ENCODE peak calls at places on chromosomes 3 and 15, in seven cellular contexts. C is HTR-8/SVneo; W is non-pigmented ciliary epithelial cell; N is choroid plexus epithelial cell; E is midbrain; U is stimulated activated CD8-positive, alpha-beta memory T cell treated with anti-CD3 and anti-CD28 coated beads, Interleukin-7, amount 100 ng/mL, for 4 hours; V is foreskin fibroblast. I is an unnamed sample.

GRCh38 chr15:82093774-82094211 is 48.0 kb upstream of the MEX3B start:
- DNase-seq in U (no peak), E (no peak), V (peak; percentile 87), N (peak; percentile 94), C (peak; percentile 79), W (peak; percentile 92), I (no peak)

GRCh38 chr15:72153269-72153668 is 35.1 kb downstream of the SENP8 start:
- DNase-seq in U (no peak), W (no peak), C (no peak), E (no peak), N (no peak), V (no peak), I (no peak)

GRCh38 chr15:35540885-35541284 is 5.1 kb downstream of the DPH6 start:
- DNase-seq in N (peak; percentile 68), V (peak; percentile 66), C (no peak), U (no peak), E (no peak), W (no peak), I (no peak)

GRCh38 chr15:45611305-45611704 is 23.5 kb upstream of the SQOR start:
- DNase-seq in N (peak; percentile 49), C (no peak), E (peak; percentile 35), U (no peak), V (no peak), W (no peak), I (peak; percentile 43)

GRCh38 chr3:38031022-38031994 is 1.9 kb upstream of the PLCD1 start:
- DNase-seq in U (peak; percentile 47), N (no peak), W (no peak), C (peak; percentile 67), V (peak; percentile 55), E (no peak), I (peak; percentile 80)

GRCh38 chr15:70765504-70766281 is 2.3 kb upstream of the UACA start:
- DNase-seq in U (no peak), N (peak; percentile 72), E (no peak), V (peak; percentile 72), W (no peak), C (no peak), I (no peak)

GRCh38 chr3:46239301-46239938 is 2.8 kb upstream of the CCR3 start:
- DNase-seq in U (no peak), C (no peak), E (no peak), N (no peak), V (no peak), W (no peak), I (no peak)

GRCh38 chr3:185732782-185733181 is 92.1 kb downstream of the IGF2BP2 start:
- DNase-seq in U (no peak), W (peak; percentile 91), C (peak; percentile 84), E (no peak), V (peak; percentile 92), N (peak; percentile 89), I (no peak)

GRCh38 chr3:4751057-4752051 is 227.9 kb upstream of the BHLHE40 start:
- DNase-seq in W (peak; percentile 76), N (peak; percentile 87), C (peak; percentile 52), V (peak; percentile 25), E (peak; percentile 26), U (no peak), I (no peak)

GRCh38 chr3:40970067-40970466 is 229.2 kb upstream of the CTNNB1 start:
- DNase-seq in N (no peak), U (no peak), W (no peak), E (no peak), V (no peak), C (no peak), I (no peak)

GRCh38 chr3:3778641-3779270 is 20.5 kb upstream of the LRRN1 start:
- DNase-seq in N (no peak), U (no peak), E (no peak), V (no peak), C (no peak), W (no peak), I (no peak)

GRCh38 chr15:31312220-31312619 is 14.4 kb upstream of the KLF13 start:
- DNase-seq in E (no peak), W (no peak), C (no peak), V (no peak), U (no peak), N (no peak), I (no peak)

GRCh38 chr3:40476478-40477470 is at the start of gene ZNF619:
- DNase-seq in N (peak; percentile 77), W (peak; percentile 15), U (peak; percentile 36), C (peak; percentile 64), E (peak; percentile 63), V (peak; percentile 73), I (peak; percentile 81)

GRCh38 chr3:20622304-20622703 is 436.3 kb upstream of the SGO1 start:
- DNase-seq in E (no peak), N (no peak), U (no peak), V (peak; percentile 91), C (peak; percentile 30), W (no peak), I (no peak)

GRCh38 chr15:90818251-90819210 is 49.9 kb upstream of the FURIN start:
- DNase-seq in E (no peak), V (no peak), N (no peak), U (no peak), W (no peak), C (no peak), I (peak; percentile 45)

GRCh38 chr15:62841269-62841628 is 201.3 kb upstream of the TPM1 start:
- DNase-seq in N (no peak), V (no peak), E (no peak), U (no peak), W (no peak), C (no peak), I (no peak)

GRCh38 chr15:74036271-74037170 is 42.0 kb downstream of the PML start:
- DNase-seq in U (no peak), N (peak; percentile 76), C (peak; percentile 56), W (no peak), E (peak; percentile 47), V (peak; percentile 56), I (no peak)

GRCh38 chr15:63136742-63137141 is 15.1 kb downstream of the LACTB start:
- DNase-seq in V (no peak), U (no peak), C (no peak), N (peak; percentile 57), E (no peak), W (no peak), I (no peak)

GRCh38 chr15:58182460-58183163 is 44.4 kb downstream of the AQP9 start:
- DNase-seq in C (peak; percentile 53), N (peak; percentile 63), V (peak; percentile 44), E (peak; percentile 64), U (no peak), W (no peak), I (peak; percentile 46)

GRCh38 chr3:69491980-69492379 is 106.1 kb upstream of the FRMD4B start:
- DNase-seq in E (no peak), N (peak; percentile 25), W (no peak), V (no peak), U (no peak), C (no peak), I (no peak)

GRCh38 chr15:25799906-25800700 is 63.0 kb downstream of the ATP10A start:
- DNase-seq in U (no peak), N (no peak), E (no peak), V (no peak), W (no peak), C (no peak), I (peak; percentile 85)

GRCh38 chr3:42847731-42848130 is 27.9 kb downstream of the CYP8B1 start:
- DNase-seq in E (no peak), C (no peak), W (no peak), V (no peak), U (no peak), N (no peak), I (no peak)

GRCh38 chr3:30894521-30895289 is at the start of gene GADL1:
- DNase-seq in E (peak; percentile 0), W (no peak), N (peak; percentile 23), C (peak; percentile 23), U (no peak), V (peak; percentile 12), I (peak; percentile 8)

GRCh38 chr3:10189557-10190374 is 25.0 kb downstream of the IRAK2 start:
- DNase-seq in W (no peak), N (peak; percentile 65), C (no peak), E (peak; percentile 88), U (no peak), V (peak; percentile 78), I (peak; percentile 96)

GRCh38 chr3:187661267-187661666 is 8.9 kb downstream of the SST start:
- DNase-seq in W (no peak), U (no peak), E (no peak), C (no peak), V (no peak), N (no peak), I (no peak)

GRCh38 chr3:58237940-58238681 is 519 bp downstream of the ABHD6 start:
- DNase-seq in N (no peak), V (peak; percentile 22), W (no peak), U (peak; percentile 50), C (peak; percentile 37), E (peak; percentile 86), I (peak; percentile 61)

GRCh38 chr3:27577504-27577903 is 93.3 kb upstream of the SLC4A7 start:
- DNase-seq in E (no peak), U (no peak), W (no peak), N (no peak), C (no peak), V (no peak), I (no peak)

GRCh38 chr3:185862920-185863319 is 38.1 kb upstream of the IGF2BP2 start:
- DNase-seq in V (no peak), N (no peak), U (no peak), W (no peak), C (no peak), E (no peak), I (no peak)